ENCODE peak calls at places on chromosomes 12 and 14, in four cellular contexts. M is H1, Q is HepG2, E is GM12878. N is an unnamed sample.

GRCh38 chr14:94646066-94646465 is 33.9 kb downstream of the SERPINA3 start:
- DNase-seq in M (no peak), Q (no peak), E (no peak), N (no peak)

GRCh38 chr12:29711381-29711780 is 72.4 kb downstream of the TMTC1 start:
- DNase-seq in M (no peak), Q (no peak), E (no peak), N (no peak)

GRCh38 chr12:124626841-124627502 is 59.6 kb upstream of the NCOR2 start:
- DNase-seq in M (no peak), Q (no peak), E (no peak), N (no peak)

GRCh38 chr14:64190974-64191502 is 103.1 kb downstream of the ESR2 start:
- DNase-seq in M (no peak), Q (no peak), E (no peak), N (no peak)

GRCh38 chr12:22533155-22533554 is 11.2 kb downstream of the C2CD5 start:
- DNase-seq in M (no peak), Q (no peak), E (peak; percentile 16), N (no peak)

GRCh38 chr12:32273712-32274111 is 125.6 kb upstream of the FGD4 start:
- DNase-seq in M (no peak), Q (no peak), E (no peak), N (no peak)

GRCh38 chr12:75724913-75725312 is 213.5 kb upstream of the KRR1 start:
- DNase-seq in M (no peak), Q (peak; percentile 83), E (no peak), N (no peak)

GRCh38 chr12:28787151-28787550 is 361.9 kb upstream of the FAR2 start:
- DNase-seq in M (no peak), Q (no peak), E (no peak), N (peak; percentile 27)

GRCh38 chr12:52585951-52586350 is 12.3 kb upstream of the KRT74 start:
- DNase-seq in M (no peak), Q (no peak), E (no peak), N (no peak)

GRCh38 chr14:85856430-85856829 is 326.5 kb downstream of the FLRT2 start:
- DNase-seq in M (no peak), Q (no peak), E (no peak), N (no peak)

GRCh38 chr12:2988494-2988893 is 29.3 kb downstream of the TEAD4 start:
- DNase-seq in M (no peak), Q (no peak), E (no peak), N (peak; percentile 79)

GRCh38 chr14:63727231-63727735 is 582 bp downstream of the SGPP1 start:
- DNase-seq in M (no peak), Q (no peak), E (no peak), N (peak; percentile 6)

GRCh38 chr12:89960607-89961394 is 252.2 kb upstream of the ATP2B1 start:
- DNase-seq in M (no peak), Q (no peak), E (no peak), N (no peak)

GRCh38 chr12:46332260-46332659 is 40.3 kb downstream of the SLC38A2 start:
- DNase-seq in M (no peak), Q (peak; percentile 9), E (no peak), N (no peak)

GRCh38 chr14:56064513-56064912 is 53.7 kb upstream of the PELI2 start:
- DNase-seq in M (no peak), Q (no peak), E (no peak), N (no peak)

GRCh38 chr12:89162704-89163261 is 189.5 kb downstream of the DUSP6 start:
- DNase-seq in M (no peak), Q (no peak), E (peak; percentile 23), N (no peak)

GRCh38 chr12:3712209-3712992 is 40.5 kb downstream of the CRACR2A start:
- DNase-seq in M (no peak), Q (no peak), E (no peak), N (no peak)

GRCh38 chr12:113075137-113075683 is 18.7 kb downstream of the DTX1 start:
- DNase-seq in M (no peak), Q (no peak), E (peak; percentile 95), N (no peak)

GRCh38 chr12:68358532-68359485 is 26.6 kb upstream of the MDM1 start:
- DNase-seq in M (no peak), Q (peak; percentile 57), E (peak; percentile 74), N (peak; percentile 66)

GRCh38 chr12:67991158-67991557 is 1.9 kb downstream of the IFNG-AS1 start:
- DNase-seq in M (no peak), Q (no peak), E (no peak), N (no peak)

GRCh38 chr14:90344920-90345557 is 13.3 kb upstream of the NRDE2 start:
- DNase-seq in M (no peak), Q (no peak), E (no peak), N (no peak)

GRCh38 chr12:107669946-107670345 is 15.7 kb upstream of the PWP1 start:
- DNase-seq in M (no peak), Q (no peak), E (no peak), N (no peak)

GRCh38 chr14:74516451-74517155 is 23.0 kb downstream of the ISCA2 start:
- DNase-seq in M (no peak), Q (peak; percentile 65), E (no peak), N (peak; percentile 43)

GRCh38 chr14:74512431-74512830 is 18.9 kb downstream of the ISCA2 start:
- DNase-seq in M (no peak), Q (no peak), E (no peak), N (no peak)

GRCh38 chr14:74515891-74516412 is 22.4 kb downstream of the ISCA2 start:
- DNase-seq in M (no peak), Q (no peak), E (no peak), N (no peak)

GRCh38 chr14:74511966-74512365 is 18.4 kb downstream of the ISCA2 start:
- DNase-seq in M (no peak), Q (no peak), E (no peak), N (no peak)

GRCh38 chr14:74514471-74514932 is 20.9 kb downstream of the ISCA2 start:
- DNase-seq in M (no peak), Q (peak; percentile 25), E (no peak), N (no peak)
- H3K9ac ChIP-seq in M (no peak overlapping the region), Q (no peak overlapping the region), E (no peak overlapping the region), N (no peak overlapping the region)

DNA sequence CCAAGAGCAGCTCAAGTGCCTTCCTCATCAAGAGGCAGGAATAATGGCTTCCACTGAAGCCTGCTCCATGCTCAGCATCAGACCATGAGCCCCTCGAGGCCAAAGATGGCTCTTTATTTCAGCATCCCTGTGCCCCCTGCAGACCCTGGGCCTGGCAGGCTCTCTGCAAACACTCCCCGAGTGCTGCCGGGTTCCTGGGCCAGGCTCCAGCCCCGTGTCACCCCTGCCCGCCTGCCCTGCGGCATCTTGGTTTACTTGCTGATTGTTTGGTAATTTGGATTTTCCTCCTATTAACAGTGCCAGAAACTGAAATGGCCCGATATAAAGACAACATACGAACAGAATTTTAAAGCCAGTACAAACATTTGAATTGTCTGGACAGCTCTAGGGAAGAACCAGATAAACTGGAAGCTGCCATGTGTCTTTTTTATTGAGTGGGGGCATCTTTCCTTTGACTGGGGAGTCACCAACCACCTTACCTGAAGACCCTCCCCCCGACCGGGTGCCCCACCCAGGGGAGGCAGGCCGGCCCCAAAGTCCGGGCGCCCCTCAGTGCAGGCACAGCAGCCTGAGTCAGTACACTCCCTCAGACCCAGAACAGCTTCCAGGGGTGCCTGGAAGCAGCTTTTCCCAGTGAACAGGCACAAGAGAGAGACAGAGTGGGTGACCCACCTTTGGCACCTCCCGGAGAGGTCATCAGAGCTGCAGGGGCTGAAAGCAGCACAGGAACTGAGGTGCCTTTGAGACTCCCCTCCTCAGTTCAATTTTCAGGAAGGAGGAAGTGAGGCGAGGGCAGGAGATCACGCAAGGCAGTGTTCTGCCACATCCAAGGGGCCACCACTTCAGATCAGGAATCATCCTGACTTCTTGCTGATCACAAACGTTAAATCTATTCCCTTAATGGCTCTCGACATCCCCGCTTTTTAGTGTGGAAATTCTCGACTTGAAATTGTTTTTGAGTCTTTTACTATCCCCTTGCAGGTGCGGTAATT is 30.6 kb downstream of the ITPK1 start:
- DNase-seq in M (no peak), Q (no peak), E (no peak), N (no peak)
- TF ChIP-seq YY1 in M (no peak), Q (no peak), E (no peak), N (no peak)

DNA sequence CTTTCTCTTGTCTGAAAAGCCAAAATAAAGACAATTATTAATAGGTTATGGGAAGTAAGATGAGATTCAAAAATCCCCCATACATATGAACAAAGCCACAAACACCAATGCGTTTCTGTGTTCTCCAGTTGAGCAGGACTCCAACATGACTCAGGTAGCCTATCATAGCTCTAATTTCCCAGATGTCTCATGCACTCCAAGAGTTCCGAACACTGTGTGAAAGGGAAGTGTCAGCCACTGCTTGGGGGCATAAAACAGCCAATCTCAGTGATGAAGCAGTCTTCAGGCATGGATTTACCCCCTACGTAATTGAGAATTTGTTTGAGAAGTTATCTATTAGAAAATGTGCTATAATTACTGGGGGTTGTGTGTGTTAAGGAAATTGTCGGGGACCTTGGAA is 153.8 kb upstream of the AVPR1A start:
- DNase-seq in M (no peak), Q (no peak), E (no peak), N (no peak)
- TF ChIP-seq SUZ12 in M (no peak), Q (no peak), E (no peak), N (no peak)

GRCh38 chr12:57852195-57852594 is 5.7 kb upstream of the CTDSP2 start:
- DNase-seq in M (no peak), Q (no peak), E (no peak), N (no peak)
- H3K9ac ChIP-seq in M (no peak overlapping the region), Q (peak overlapping the region; percentile 35), E (no peak overlapping the region), N (peak overlapping the region; percentile 72)

DNA sequence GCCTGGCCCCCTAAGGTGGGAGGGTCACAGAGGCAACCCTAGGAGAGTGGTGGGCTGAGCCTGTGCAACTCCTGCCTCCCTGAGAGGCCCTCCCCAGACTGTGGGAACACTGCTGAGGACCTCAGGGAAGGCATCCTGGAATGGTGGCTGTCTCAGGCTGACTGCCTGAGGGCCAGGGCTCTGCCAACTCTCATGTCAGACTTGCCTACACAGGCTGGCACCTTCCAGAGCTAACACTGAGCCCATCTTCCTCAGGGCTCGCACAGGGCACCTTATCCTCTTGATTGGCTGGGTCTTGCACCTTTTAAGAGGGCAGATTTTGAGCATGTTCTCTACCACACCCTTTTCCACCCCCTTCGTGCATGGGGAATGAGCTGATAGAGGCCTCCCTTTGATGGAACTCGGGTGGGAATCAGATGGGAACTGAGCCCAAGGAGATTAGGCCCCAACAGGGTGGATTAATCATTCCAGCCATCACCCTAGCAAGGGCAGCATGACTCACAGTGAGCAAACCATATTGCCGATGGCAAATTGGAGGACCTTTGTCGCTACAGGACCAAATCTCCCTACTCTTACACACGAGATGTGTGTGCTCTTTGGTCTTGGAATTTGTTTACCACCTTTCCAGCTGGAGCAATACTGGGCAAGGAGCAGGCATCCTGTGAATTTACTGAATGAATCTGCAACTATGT is 702.8 kb downstream of the VRK1 start:
- DNase-seq in M (no peak), Q (no peak), E (no peak), N (no peak)
- TF ChIP-seq YY1 in M (no peak), Q (no peak), E (no peak), N (no peak)

GRCh38 chr14:99318091-99318958 is 46.3 kb upstream of the BCL11B start:
- DNase-seq in M (no peak), Q (peak; percentile 29), E (no peak), N (peak; percentile 9)
- TF ChIP-seq SUZ12 in M (no peak), Q (no peak), E (no peak), N (no peak)